ENCODE peak calls at places on chromosomes 16 and 17, in four cellular contexts. U, C, F and M are unnamed samples.

GRCh38 chr17:32396343-32396742 is 46.4 kb downstream of the ZNF207 start:
- DNase-seq in U (no peak), C (no peak), F (no peak), M (no peak)

GRCh38 chr16:27642753-27643152 is 92.8 kb downstream of the KATNIP start:
- DNase-seq in U (peak; percentile 49), C (no peak), F (no peak), M (no peak)

GRCh38 chr17:19331553-19332245 is 30.8 kb downstream of the B9D1 start:
- DNase-seq in U (no peak), C (peak; percentile 48), F (no peak), M (no peak)

GRCh38 chr16:3020604-3021448 is 658 bp downstream of the TNFRSF12A start:
- DNase-seq in U (peak; percentile 85), C (peak; percentile 94), F (peak; percentile 85), M (peak; percentile 91)

GRCh38 chr17:81722184-81723120 is 10.4 kb downstream of the SLC25A10 start:
- DNase-seq in U (no peak), C (peak; percentile 92), F (peak; percentile 47), M (no peak)

GRCh38 chr17:78974635-78975591 is 4.8 kb downstream of the LGALS3BP start:
- DNase-seq in U (no peak), C (peak; percentile 87), F (peak; percentile 54), M (peak; percentile 73)

GRCh38 chr17:43935204-43935925 is 6.9 kb downstream of the PPY start:
- DNase-seq in U (no peak), C (no peak), F (no peak), M (no peak)

GRCh38 chr16:727291-727977 is 528 bp downstream of the HAGHL start:
- DNase-seq in U (no peak), C (no peak), F (no peak), M (no peak)

GRCh38 chr17:29111816-29112499 is 68.2 kb downstream of the MYO18A start:
- DNase-seq in U (peak; percentile 83), C (peak; percentile 84), F (peak; percentile 65), M (peak; percentile 55)

GRCh38 chr17:73268582-73269328 is 7.1 kb upstream of the CPSF4L start:
- DNase-seq in U (no peak), C (no peak), F (no peak), M (no peak)

GRCh38 chr16:54282202-54282922 is 4.2 kb downstream of the IRX3 start:
- DNase-seq in U (peak; percentile 79), C (peak; percentile 88), F (peak; percentile 55), M (peak; percentile 48)

GRCh38 chr17:13862341-13862740 is 207.0 kb upstream of the COX10 start:
- DNase-seq in U (no peak), C (no peak), F (no peak), M (no peak)

GRCh38 chr16:64090327-64090726 is 1031.5 kb downstream of the CDH11 start:
- DNase-seq in U (no peak), C (no peak), F (no peak), M (no peak)

GRCh38 chr16:86598607-86599318 is 20.4 kb downstream of the FOXL1 start:
- DNase-seq in U (no peak), C (no peak), F (no peak), M (no peak)

GRCh38 chr17:79625706-79626105 is 14.9 kb upstream of the RBFOX3 start:
- DNase-seq in U (peak; percentile 2), C (peak; percentile 51), F (peak; percentile 0), M (no peak)

GRCh38 chr16:740459-740763 is 386 bp downstream of the CIAO3 start:
- DNase-seq in U (no peak), C (no peak), F (no peak), M (no peak)

GRCh38 chr17:63702223-63702577 is 2.3 kb upstream of the LIMD2 start:
- DNase-seq in U (no peak), C (peak; percentile 68), F (no peak), M (no peak)

GRCh38 chr17:60720763-60721531 is 43.3 kb downstream of the BCAS3 start:
- DNase-seq in U (peak; percentile 16), C (no peak), F (peak; percentile 24), M (peak; percentile 46)

GRCh38 chr17:3950584-3950983 is 13.7 kb downstream of the ATP2A3 start:
- DNase-seq in U (no peak), C (no peak), F (no peak), M (no peak)

GRCh38 chr16:23999663-24000062 is 163.9 kb downstream of the PRKCB start:
- DNase-seq in U (no peak), C (no peak), F (no peak), M (no peak)

GRCh38 chr17:44012391-44012790 is 2.4 kb downstream of the TMEM101 start:
- DNase-seq in U (no peak), C (no peak), F (no peak), M (no peak)

GRCh38 chr17:13158511-13159240 is 140.8 kb upstream of the ELAC2 start:
- DNase-seq in U (no peak), C (no peak), F (no peak), M (no peak)

GRCh38 chr17:46811978-46812583 is 6.4 kb downstream of the WNT3 start:
- DNase-seq in U (no peak), C (no peak), F (no peak), M (peak; percentile 49)

GRCh38 chr17:69608808-69609494 is 194.5 kb downstream of the MAP2K6 start:
- DNase-seq in U (no peak), C (no peak), F (peak; percentile 36), M (peak; percentile 44)

GRCh38 chr16:31301708-31302400 is 42.1 kb downstream of the ITGAM start:
- DNase-seq in U (no peak), C (no peak), F (no peak), M (peak; percentile 16)

GRCh38 chr16:85330694-85331188 is 218.5 kb upstream of the CIBAR2 start:
- DNase-seq in U (no peak), C (no peak), F (no peak), M (peak; percentile 61)

GRCh38 chr17:71472809-71473789 is 647.7 kb upstream of the SOX9 start:
- DNase-seq in U (peak; percentile 11), C (no peak), F (peak; percentile 6), M (peak; percentile 72)

GRCh38 chr16:27242868-27243590 is 25.5 kb downstream of the NSMCE1 start:
- DNase-seq in U (no peak), C (peak; percentile 77), F (no peak), M (no peak)

GRCh38 chr16:85428168-85428898 is 184.8 kb upstream of the GSE1 start:
- DNase-seq in U (peak; percentile 63), C (peak; percentile 73), F (no peak), M (no peak)

GRCh38 chr17:82126479-82127314 is 28.7 kb upstream of the FASN start:
- DNase-seq in U (no peak), C (no peak), F (no peak), M (no peak)

GRCh38 chr17:4498461-4499397 is at the start of gene SPNS2:
- DNase-seq in U (peak; percentile 77), C (peak; percentile 86), F (peak; percentile 62), M (peak; percentile 76)

GRCh38 chr17:31678431-31678830 is 180.6 kb downstream of the COPRS start:
- DNase-seq in U (no peak), C (no peak), F (no peak), M (peak; percentile 17)

DNA sequence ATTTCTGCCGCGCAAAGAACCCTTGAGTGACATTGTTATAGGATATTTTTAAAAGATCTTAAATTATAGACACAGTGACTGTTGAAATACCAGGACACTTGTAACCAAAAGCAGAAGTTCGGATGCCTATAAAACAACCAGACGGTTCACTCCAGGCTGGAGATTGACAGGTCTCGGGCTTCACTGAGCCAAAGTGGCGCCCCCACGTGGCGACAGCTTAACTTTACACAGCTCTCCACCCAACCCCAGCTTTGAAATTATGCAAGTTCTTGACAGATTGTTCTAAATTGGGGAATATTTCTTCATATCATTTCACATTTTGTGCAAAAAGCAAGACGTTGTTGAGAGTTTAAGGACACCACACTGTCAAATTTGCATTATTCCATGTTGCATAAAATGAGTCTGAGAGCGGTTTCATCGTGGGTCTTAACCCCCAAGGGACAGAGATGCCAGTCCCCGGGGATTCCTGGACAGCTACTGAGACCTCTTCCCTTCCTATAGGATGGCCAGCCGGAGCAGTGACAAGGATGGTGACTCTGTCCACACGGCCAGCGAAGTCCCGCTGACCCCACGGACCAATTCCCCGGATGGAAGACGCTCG is 11.9 kb downstream of the SYT17 start:
- DNase-seq in U (peak; percentile 63), C (peak; percentile 88), F (peak; percentile 55), M (peak; percentile 66)
- TF ChIP-seq CTCF in U (peak; percentile 72), C (peak; percentile 78), F (peak; percentile 41), M (no peak)

DNA sequence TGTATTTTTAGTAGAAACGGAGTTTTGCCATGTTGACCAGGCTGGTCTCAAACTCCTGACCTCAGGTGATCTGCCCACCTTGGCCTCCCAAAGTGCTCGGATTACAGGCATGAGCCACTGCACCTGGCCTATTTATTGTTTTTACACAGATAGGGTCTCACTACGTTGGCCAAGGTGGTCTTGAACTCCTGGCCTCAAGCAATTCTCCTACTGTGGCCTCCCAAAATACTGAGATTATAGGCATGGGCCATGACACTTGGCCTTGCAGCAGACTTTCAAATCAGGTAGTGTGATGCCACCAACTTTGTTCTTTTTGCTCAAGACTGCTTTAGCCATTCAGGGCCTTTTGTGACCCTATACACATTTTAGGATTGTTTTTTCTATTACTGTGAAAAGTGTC is 61.7 kb upstream of the INTS2 start:
- DNase-seq in U (no peak), C (no peak), F (no peak), M (no peak)
- TF ChIP-seq CTCF in U (no peak), C (no peak), F (no peak), M (no peak)

GRCh38 chr17:77425791-77426641 is 285.2 kb downstream of the SEC14L1 start:
- DNase-seq in U (no peak), C (no peak), F (no peak), M (peak; percentile 81)

GRCh38 chr17:77426676-77427386 is 286.1 kb downstream of the SEC14L1 start:
- DNase-seq in U (no peak), C (no peak), F (no peak), M (no peak)

GRCh38 chr17:77428901-77429734 is 288.3 kb downstream of the SEC14L1 start:
- DNase-seq in U (no peak), C (peak; percentile 59), F (no peak), M (no peak)

GRCh38 chr17:77428020-77428781 is 287.4 kb downstream of the SEC14L1 start:
- DNase-seq in U (no peak), C (no peak), F (no peak), M (no peak)

GRCh38 chr17:77427471-77427991 is 286.8 kb downstream of the SEC14L1 start:
- DNase-seq in U (no peak), C (no peak), F (no peak), M (peak; percentile 63)
- TF ChIP-seq CTCF in U (no peak), C (no peak), F (no peak), M (no peak)

DNA sequence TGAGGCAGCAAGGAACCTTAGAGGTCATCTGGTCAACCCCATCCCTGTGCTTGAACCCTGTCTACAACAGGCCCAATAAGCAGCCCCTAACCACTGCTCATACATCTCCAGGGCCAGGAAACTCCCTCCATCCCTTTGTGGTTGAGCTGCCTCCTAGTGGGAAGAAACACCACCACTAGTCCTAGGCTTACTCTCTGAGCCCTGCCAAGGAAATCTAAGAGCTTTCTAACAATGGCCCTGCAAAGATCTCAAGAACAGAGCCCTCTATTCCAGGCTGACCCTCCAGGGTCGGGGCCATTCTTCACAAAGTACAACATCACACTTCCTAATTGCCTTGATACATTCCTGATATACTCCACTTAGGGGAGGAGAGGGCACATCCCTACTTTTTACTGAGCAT is 5.8 kb downstream of the ACLY start:
- DNase-seq in U (no peak), C (no peak), F (no peak), M (no peak)
- TF ChIP-seq CTCF in U (no peak), C (no peak), F (no peak), M (no peak)

GRCh38 chr17:33949100-33949499 is 306.0 kb upstream of the CCL2 start:
- DNase-seq in U (peak; percentile 80), C (no peak), F (no peak), M (no peak)
- TF ChIP-seq CTCF in U (peak; percentile 66), C (peak; percentile 25), F (no peak), M (no peak)